ENCODE peak calls at places on chromosomes 4 and X, in eight cellular contexts. Z is foreskin fibroblast, G is GOT3, I is EH, D is fibroblast of the conjunctiva, M is breast epithelium, W is T follicular helper cell, T is DMS79 treated with DMSO at 0.1 percent for 48 hours. E is an unnamed sample.

GRCh38 chr4:182560358-182560757 is 317.2 kb downstream of the TENM3 start:
- DNase-seq in M (no peak), W (no peak), G (no peak), I (no peak), D (no peak), T (no peak), Z (no peak), E (peak)

GRCh38 chrX:49106930-49107329 is 16.6 kb downstream of the GPKOW start:
- DNase-seq in I (peak), M (no peak), W (no peak), D (peak), T (no peak), G (no peak), Z (peak), E (no peak)

GRCh38 chrX:13483773-13484172 is 85.6 kb upstream of the EGFL6 start:
- DNase-seq in T (no peak), Z (no peak), W (no peak), M (no peak), G (no peak), D (no peak), I (no peak), E (no peak)

GRCh38 chr4:52028970-52029369 is 8.8 kb upstream of the LRRC66 start:
- DNase-seq in G (no peak), D (peak), M (no peak), Z (peak), T (no peak), I (peak), W (no peak), E (no peak)

GRCh38 chr4:184359905-184360304 is 114.4 kb downstream of the IRF2 start:
- DNase-seq in D (no peak), T (no peak), G (no peak), Z (peak), I (peak), W (no peak), M (no peak), E (no peak)

GRCh38 chr4:1041147-1041935 is 29.9 kb downstream of the FGFRL1 start:
- DNase-seq in Z (peak), M (no peak), G (no peak), W (no peak), D (peak), T (peak), I (peak), E (peak)

GRCh38 chr4:95268819-95269565 is 279.8 kb downstream of the UNC5C start:
- DNase-seq in I (no peak), D (no peak), M (no peak), W (no peak), Z (peak), G (no peak), T (peak), E (no peak)

GRCh38 chrX:65598559-65599147 is 64.1 kb upstream of the LAS1L start:
- DNase-seq in Z (no peak), D (no peak), M (no peak), I (no peak), T (no peak), G (no peak), W (no peak), E (no peak)

GRCh38 chr4:132001542-132001941 is 1147.6 kb upstream of the PCDH10 start:
- DNase-seq in W (no peak), T (no peak), Z (peak), G (no peak), I (peak), M (no peak), D (no peak), E (peak)

GRCh38 chr4:22869235-22869634 is 176.5 kb downstream of the GBA3 start:
- DNase-seq in G (no peak), D (no peak), Z (no peak), W (no peak), M (no peak), T (no peak), I (no peak), E (no peak)

GRCh38 chr4:139550724-139551429 is 5.1 kb downstream of the SETD7 start:
- DNase-seq in W (no peak), T (no peak), D (no peak), Z (no peak), G (no peak), I (peak), M (no peak), E (no peak)

GRCh38 chrX:10173331-10173900 is 16.6 kb downstream of the CLCN4 start:
- DNase-seq in D (no peak), W (no peak), I (no peak), G (peak), Z (peak), M (peak), T (peak), E (peak)

GRCh38 chrX:57771689-57772088 is 91.6 kb upstream of the NLRP2B start:
- DNase-seq in T (no peak), I (no peak), W (no peak), M (no peak), G (no peak), Z (no peak), D (no peak), E (no peak)

GRCh38 chr4:26141916-26142638 is 178.7 kb upstream of the RBPJ start:
- DNase-seq in D (peak), Z (peak), G (no peak), T (peak), M (no peak), W (no peak), I (peak), E (peak)

GRCh38 chr4:134777626-134778025 is 576.0 kb upstream of the PABPC4L start:
- DNase-seq in G (no peak), M (no peak), T (no peak), I (peak), Z (no peak), W (no peak), D (no peak), E (no peak)

GRCh38 chrX:126655061-126655460 is 102.4 kb upstream of the DCAF12L1 start:
- DNase-seq in M (no peak), W (no peak), Z (no peak), D (no peak), T (no peak), I (no peak), G (no peak), E (no peak)

GRCh38 chrX:112614640-112615039 is 65.1 kb downstream of the LHFPL1 start:
- DNase-seq in I (no peak), G (no peak), W (no peak), T (peak), D (no peak), Z (no peak), M (no peak), E (no peak)

GRCh38 chrX:28651186-28651585 is 63.9 kb downstream of the IL1RAPL1 start:
- DNase-seq in W (no peak), Z (no peak), M (no peak), D (no peak), T (no peak), I (no peak), G (no peak), E (no peak)

GRCh38 chr4:183142566-183143545 is 43.8 kb downstream of the WWC2 start:
- DNase-seq in W (no peak), G (no peak), I (peak), M (peak), T (peak), Z (peak), D (peak), E (peak)

GRCh38 chr4:7890635-7891393 is 48.8 kb downstream of the AFAP1 start:
- DNase-seq in I (peak), T (no peak), D (peak), M (no peak), G (no peak), Z (peak), W (no peak), E (peak)

GRCh38 chrX:38156838-38157237 is 63.8 kb downstream of the SRPX start:
- DNase-seq in G (no peak), M (no peak), W (no peak), T (no peak), D (no peak), Z (no peak), I (no peak), E (no peak)

GRCh38 chr4:40325406-40326019 is 9.6 kb upstream of the CHRNA9 start:
- DNase-seq in W (peak), D (peak), T (peak), M (no peak), Z (peak), I (peak), G (no peak), E (peak)

GRCh38 chr4:145130788-145131398 is 32.8 kb downstream of the ABCE1 start:
- DNase-seq in T (no peak), G (no peak), W (no peak), Z (peak), I (peak), D (peak), M (no peak), E (peak)

GRCh38 chr4:162164881-162165528 is 1.2 kb upstream of the FSTL5 start:
- DNase-seq in G (no peak), D (no peak), Z (no peak), W (no peak), M (no peak), T (no peak), I (no peak), E (no peak)

GRCh38 chrX:65601530-65602281 is 65.7 kb upstream of the MSN start:
- DNase-seq in Z (peak), W (peak), I (peak), D (peak), G (no peak), T (no peak), M (no peak), E (peak)

GRCh38 chr4:111650146-111650545 is 495.1 kb upstream of the FAM241A start:
- DNase-seq in M (no peak), D (no peak), Z (no peak), W (no peak), I (no peak), T (no peak), G (no peak), E (no peak)

GRCh38 chr4:5019796-5020195 is 538 bp upstream of the CYTL1 start:
- DNase-seq in Z (no peak), T (no peak), M (no peak), D (no peak), G (no peak), W (no peak), I (no peak), E (no peak)

GRCh38 chr4:56640907-56641493 is 40.1 kb downstream of the HOPX start:
- DNase-seq in G (no peak), I (no peak), T (no peak), W (no peak), D (no peak), M (no peak), Z (peak), E (no peak)

GRCh38 chr4:139913995-139914394 is 240.0 kb downstream of the MAML3 start:
- DNase-seq in Z (peak), M (no peak), T (no peak), D (no peak), W (no peak), I (peak), G (no peak), E (no peak)

GRCh38 chr4:8722556-8722955 is 130.0 kb downstream of the CPZ start:
- DNase-seq in M (no peak), D (no peak), W (no peak), I (no peak), Z (no peak), G (no peak), T (no peak), E (no peak)

GRCh38 chr4:31657859-31658258 is 937.7 kb downstream of the PCDH7 start:
- DNase-seq in W (no peak), I (no peak), Z (no peak), G (no peak), D (no peak), M (no peak), T (no peak), E (peak)

GRCh38 chr4:8038702-8039251 is 99.1 kb upstream of the AFAP1 start:
- DNase-seq in T (peak), G (no peak), I (no peak), M (no peak), W (no peak), Z (no peak), D (no peak), E (no peak)

GRCh38 chr4:175378372-175378771 is 433.7 kb downstream of the GPM6A start:
- DNase-seq in Z (no peak), D (no peak), T (no peak), M (no peak), W (no peak), G (no peak), I (no peak), E (no peak)

GRCh38 chrX:70592091-70592490 is 147.5 kb downstream of the DLG3 start:
- DNase-seq in I (peak), T (no peak), G (no peak), W (no peak), D (peak), M (no peak), Z (peak), E (peak)

GRCh38 chrX:68683580-68683979 is 36.1 kb downstream of the STARD8 start:
- DNase-seq in G (no peak), M (no peak), Z (no peak), I (no peak), W (no peak), D (no peak), T (no peak), E (no peak)

GRCh38 chrX:130848763-130849162 is 54.2 kb downstream of the ENOX2 start:
- DNase-seq in M (no peak), Z (no peak), T (no peak), I (no peak), W (no peak), G (no peak), D (no peak), E (no peak)

GRCh38 chr4:52841707-52842456 is 20.2 kb upstream of the RASL11B start:
- DNase-seq in M (no peak), Z (peak), G (no peak), W (no peak), D (no peak), I (peak), T (peak), E (no peak)